ENCODE peak calls at places on chromosomes 6 and 20, in five cellular contexts. One of them, this sample, is unnamed.
A peak's percentile ranks its signal among the peaks of the same experiment; 100 is the strongest.

GRCh38 chr20:48656661-48657211 is 171.1 kb downstream of the PREX1 start:
- DNase-seq in astrocyte: no peak
- DNase-seq in H1: peak; percentile 85
- DNase-seq in fibroblast of lung: no peak
- DNase-seq in PC-9: no peak
- DNase-seq in this sample: no peak

GRCh38 chr6:24492475-24492874 is 2.3 kb upstream of the ALDH5A1 start:
- DNase-seq in astrocyte: peak; percentile 13
- DNase-seq in H1: no peak
- DNase-seq in fibroblast of lung: peak; percentile 16
- DNase-seq in PC-9: no peak
- DNase-seq in this sample: no peak

GRCh38 chr6:18444176-18444575 is 57.0 kb downstream of the RNF144B start:
- DNase-seq in astrocyte: peak; percentile 48
- DNase-seq in H1: no peak
- DNase-seq in fibroblast of lung: peak; percentile 55
- DNase-seq in PC-9: no peak
- DNase-seq in this sample: no peak

GRCh38 chr6:158211273-158212055 is 43.3 kb downstream of the GTF2H5 start:
- DNase-seq in astrocyte: peak; percentile 34
- DNase-seq in H1: no peak
- DNase-seq in fibroblast of lung: peak; percentile 47
- DNase-seq in PC-9: peak; percentile 38
- DNase-seq in this sample: peak; percentile 35

GRCh38 chr6:7431594-7432390 is 42.2 kb downstream of the RIOK1 start:
- DNase-seq in astrocyte: peak; percentile 23
- DNase-seq in H1: peak; percentile 57
- DNase-seq in fibroblast of lung: peak; percentile 39
- DNase-seq in PC-9: no peak
- DNase-seq in this sample: no peak

GRCh38 chr6:14816106-14816864 is 429.6 kb upstream of the JARID2 start:
- DNase-seq in astrocyte: peak; percentile 52
- DNase-seq in H1: no peak
- DNase-seq in fibroblast of lung: peak; percentile 65
- DNase-seq in PC-9: no peak
- DNase-seq in this sample: peak; percentile 42

GRCh38 chr6:7673063-7673536 is 52.8 kb upstream of the BMP6 start:
- DNase-seq in astrocyte: peak; percentile 22
- DNase-seq in H1: peak; percentile 74
- DNase-seq in fibroblast of lung: peak; percentile 26
- DNase-seq in PC-9: no peak
- DNase-seq in this sample: peak; percentile 81

GRCh38 chr20:23086056-23086551 is at the start of gene CD93:
- DNase-seq in astrocyte: peak; percentile 1
- DNase-seq in H1: no peak
- DNase-seq in fibroblast of lung: peak; percentile 18
- DNase-seq in PC-9: no peak
- DNase-seq in this sample: no peak

GRCh38 chr20:25319241-25320034 is 71.2 kb downstream of the ABHD12 start:
- DNase-seq in astrocyte: no peak
- DNase-seq in H1: no peak
- DNase-seq in fibroblast of lung: no peak
- DNase-seq in PC-9: no peak
- DNase-seq in this sample: no peak

GRCh38 chr20:47667531-47668312 is 117.6 kb downstream of the SULF2 start:
- DNase-seq in astrocyte: no peak
- DNase-seq in H1: no peak
- DNase-seq in fibroblast of lung: no peak
- DNase-seq in PC-9: no peak
- DNase-seq in this sample: no peak

GRCh38 chr6:117448732-117449131 is 23.0 kb upstream of the ROS1 start:
- DNase-seq in astrocyte: peak; percentile 96
- DNase-seq in H1: no peak
- DNase-seq in fibroblast of lung: peak; percentile 97
- DNase-seq in PC-9: peak; percentile 96
- DNase-seq in this sample: peak; percentile 91

GRCh38 chr6:98828210-98828798 is 6.1 kb upstream of the POU3F2 start:
- DNase-seq in astrocyte: no peak
- DNase-seq in H1: no peak
- DNase-seq in fibroblast of lung: no peak
- DNase-seq in PC-9: no peak
- DNase-seq in this sample: no peak

GRCh38 chr6:27747637-27748036 is 164.6 kb downstream of the OR2B2 start:
- DNase-seq in astrocyte: no peak
- DNase-seq in H1: no peak
- DNase-seq in fibroblast of lung: no peak
- DNase-seq in PC-9: no peak
- DNase-seq in this sample: no peak

GRCh38 chr20:19110866-19111460 is 101.5 kb upstream of the SLC24A3 start:
- DNase-seq in astrocyte: no peak
- DNase-seq in H1: no peak
- DNase-seq in fibroblast of lung: no peak
- DNase-seq in PC-9: no peak
- DNase-seq in this sample: no peak

GRCh38 chr6:36945301-36945700 is 9.2 kb upstream of the PI16 start:
- DNase-seq in astrocyte: no peak
- DNase-seq in H1: no peak
- DNase-seq in fibroblast of lung: no peak
- DNase-seq in PC-9: no peak
- DNase-seq in this sample: no peak

GRCh38 chr20:6704132-6704861 is 63.2 kb upstream of the BMP2 start:
- DNase-seq in astrocyte: peak; percentile 74
- DNase-seq in H1: no peak
- DNase-seq in fibroblast of lung: peak; percentile 78
- DNase-seq in PC-9: no peak
- DNase-seq in this sample: no peak

GRCh38 chr6:1669996-1670395 is 60.3 kb downstream of the FOXC1 start:
- DNase-seq in astrocyte: no peak
- DNase-seq in H1: no peak
- DNase-seq in fibroblast of lung: no peak
- DNase-seq in PC-9: no peak
- DNase-seq in this sample: no peak

GRCh38 chr6:71164890-71165289 is 123.7 kb upstream of the OGFRL1 start:
- DNase-seq in astrocyte: no peak
- DNase-seq in H1: no peak
- DNase-seq in fibroblast of lung: no peak
- DNase-seq in PC-9: no peak
- DNase-seq in this sample: no peak

GRCh38 chr20:32111287-32111686 is 1.8 kb downstream of the TM9SF4 start:
- DNase-seq in astrocyte: no peak
- DNase-seq in H1: no peak
- DNase-seq in fibroblast of lung: no peak
- DNase-seq in PC-9: no peak
- DNase-seq in this sample: no peak
- H3K4me1 ChIP-seq in astrocyte: peaks cover 8% of the 10 kb centered on the region
- H3K4me1 ChIP-seq in H1: peaks cover 3% of the 10 kb centered on the region
- H3K4me1 ChIP-seq in fibroblast of lung: peaks cover 4% of the 10 kb centered on the region
- H3K4me1 ChIP-seq in PC-9: peaks cover 9% of the 10 kb centered on the region
- H3K4me1 ChIP-seq in this sample: peaks cover 10% of the 10 kb centered on the region

DNA sequence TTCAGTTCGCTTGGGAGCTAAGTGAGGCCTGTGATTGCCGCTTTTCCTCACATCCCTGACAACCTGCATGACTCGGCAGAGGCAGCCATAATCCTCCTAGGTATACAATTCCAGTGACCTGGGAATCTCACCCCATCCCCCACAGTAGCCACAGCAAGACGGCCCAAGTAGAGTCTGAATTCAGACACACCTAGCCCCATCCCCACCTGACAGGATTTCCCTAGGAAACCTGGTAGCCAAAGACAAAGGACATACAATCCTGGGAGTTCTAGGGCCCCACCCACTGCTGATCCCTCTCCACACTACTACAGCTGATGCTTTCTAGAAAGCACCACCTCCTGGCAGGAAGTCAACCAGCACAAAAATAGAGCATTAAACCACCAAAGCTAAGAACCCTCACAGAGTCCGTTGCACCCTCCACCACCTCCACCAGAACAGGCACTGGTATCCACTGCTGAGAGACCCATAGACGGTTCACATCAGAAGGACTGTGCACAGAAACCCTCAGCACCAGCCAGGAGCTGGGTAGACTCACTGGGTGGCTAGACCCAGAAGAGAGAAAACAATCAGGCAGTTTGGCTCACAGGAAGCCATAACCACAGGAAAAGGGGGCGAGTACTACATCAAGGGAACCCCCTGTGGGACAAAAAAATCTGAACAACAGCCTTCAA is 17.9 kb upstream of the RUNX2 start:
- DNase-seq in astrocyte: no peak
- DNase-seq in H1: no peak
- DNase-seq in fibroblast of lung: no peak
- DNase-seq in PC-9: no peak
- DNase-seq in this sample: no peak
- TF ChIP-seq CTCF in astrocyte: no peak
- TF ChIP-seq CTCF in H1: no peak
- TF ChIP-seq CTCF in fibroblast of lung: no peak
- TF ChIP-seq CTCF in PC-9: no peak
- TF ChIP-seq CTCF in this sample: no peak

GRCh38 chr20:56628873-56629463 is at the start of gene TFAP2C:
- DNase-seq in astrocyte: no peak
- DNase-seq in H1: peak; percentile 78
- DNase-seq in fibroblast of lung: peak; percentile 52
- DNase-seq in PC-9: peak; percentile 78
- DNase-seq in this sample: peak; percentile 78
- TF ChIP-seq EZH2 in astrocyte: peak; percentile 3
- TF ChIP-seq EZH2 in H1: no peak
- TF ChIP-seq EZH2 in fibroblast of lung: no peak
- TF ChIP-seq EZH2 in PC-9: no peak
- TF ChIP-seq EZH2 in this sample: no peak

GRCh38 chr6:113048741-113049140 is 701.6 kb downstream of the RFPL4B start:
- DNase-seq in astrocyte: peak; percentile 18
- DNase-seq in H1: no peak
- DNase-seq in fibroblast of lung: peak; percentile 42
- DNase-seq in PC-9: no peak
- DNase-seq in this sample: no peak

GRCh38 chr6:113050010-113050893 is 703.1 kb downstream of the RFPL4B start:
- DNase-seq in astrocyte: peak; percentile 58
- DNase-seq in H1: no peak
- DNase-seq in fibroblast of lung: peak; percentile 64
- DNase-seq in PC-9: no peak
- DNase-seq in this sample: peak; percentile 46

GRCh38 chr6:113052513-113052912 is 705.4 kb downstream of the RFPL4B start:
- DNase-seq in astrocyte: no peak
- DNase-seq in H1: no peak
- DNase-seq in fibroblast of lung: no peak
- DNase-seq in PC-9: no peak
- DNase-seq in this sample: no peak

GRCh38 chr6:113049190-113049589 is 702.1 kb downstream of the RFPL4B start:
- DNase-seq in astrocyte: peak; percentile 40
- DNase-seq in H1: no peak
- DNase-seq in fibroblast of lung: peak; percentile 49
- DNase-seq in PC-9: no peak
- DNase-seq in this sample: no peak

GRCh38 chr6:113050979-113051378 is 703.8 kb downstream of the RFPL4B start:
- DNase-seq in astrocyte: no peak
- DNase-seq in H1: no peak
- DNase-seq in fibroblast of lung: no peak
- DNase-seq in PC-9: no peak
- DNase-seq in this sample: no peak
- H3K4me1 ChIP-seq in astrocyte: peaks cover 31% of the 10 kb centered on the region
- H3K4me1 ChIP-seq in H1: no peaks in the 10 kb centered on the region
- H3K4me1 ChIP-seq in fibroblast of lung: peaks cover 15% of the 10 kb centered on the region
- H3K4me1 ChIP-seq in PC-9: peaks cover 6% of the 10 kb centered on the region
- H3K4me1 ChIP-seq in this sample: peaks cover 5% of the 10 kb centered on the region

DNA sequence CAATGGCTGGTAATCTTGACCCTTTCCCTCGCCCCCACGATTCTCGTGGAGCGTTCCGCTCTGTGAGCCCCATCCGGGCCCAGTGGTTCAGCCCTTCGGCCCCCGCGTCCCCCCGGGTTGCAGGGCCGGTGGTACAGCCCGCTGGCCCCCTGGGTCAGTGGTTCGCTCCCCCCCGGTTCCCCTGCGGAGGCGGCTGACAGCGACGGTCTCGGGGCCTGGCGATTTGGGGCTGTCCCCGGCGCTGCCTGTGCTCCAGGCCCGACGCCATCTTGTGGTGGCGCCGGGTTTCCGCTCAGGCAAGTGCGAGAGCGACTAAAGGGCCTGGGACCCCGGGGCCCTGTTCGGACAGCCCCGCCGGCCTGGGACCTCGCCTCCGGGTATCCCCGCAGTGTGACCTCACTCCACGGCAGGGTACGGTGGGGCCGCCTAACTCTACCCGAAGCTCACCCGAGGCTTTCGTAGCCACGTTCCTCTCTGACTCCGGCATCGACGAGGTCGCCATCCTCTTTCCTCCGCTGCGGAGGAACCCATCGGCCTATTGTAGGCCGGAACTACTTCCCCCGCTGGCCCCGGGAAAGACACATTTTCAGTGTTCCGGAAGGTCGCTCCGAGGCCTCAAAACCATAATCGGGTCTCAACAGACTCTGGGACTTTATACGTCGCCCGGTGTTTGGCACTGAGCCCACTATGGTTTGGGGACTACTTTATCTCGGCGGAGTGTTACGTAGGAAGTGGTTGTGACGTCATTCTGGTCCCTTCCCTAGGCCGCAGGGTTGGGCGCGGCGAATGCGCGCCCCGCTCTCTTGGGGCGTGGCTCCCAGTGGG is at the start of gene ZNF335:
- DNase-seq in astrocyte: peak; percentile 91
- DNase-seq in H1: peak; percentile 96
- DNase-seq in fibroblast of lung: peak; percentile 95
- DNase-seq in PC-9: peak; percentile 91
- DNase-seq in this sample: peak; percentile 97
- TF ChIP-seq CTCF in astrocyte: no peak
- TF ChIP-seq CTCF in H1: peak; percentile 18
- TF ChIP-seq CTCF in fibroblast of lung: peak; percentile 16
- TF ChIP-seq CTCF in PC-9: peak; percentile 60
- TF ChIP-seq CTCF in this sample: no peak

GRCh38 chr20:43188861-43189613 is 669 bp downstream of the PTPRT start:
- DNase-seq in astrocyte: no peak
- DNase-seq in H1: peak; percentile 63
- DNase-seq in fibroblast of lung: no peak
- DNase-seq in PC-9: no peak
- DNase-seq in this sample: no peak
- TF ChIP-seq EZH2 in astrocyte: peak; percentile 54
- TF ChIP-seq EZH2 in H1: peak; percentile 73
- TF ChIP-seq EZH2 in fibroblast of lung: no peak
- TF ChIP-seq EZH2 in PC-9: no peak
- TF ChIP-seq EZH2 in this sample: no peak

GRCh38 chr6:41658551-41659069 is 20.3 kb downstream of the MDFI start:
- DNase-seq in astrocyte: no peak
- DNase-seq in H1: no peak
- DNase-seq in fibroblast of lung: no peak
- DNase-seq in PC-9: no peak
- DNase-seq in this sample: no peak
- H3K4me1 ChIP-seq in astrocyte: peaks cover 12% of the 10 kb centered on the region
- H3K4me1 ChIP-seq in H1: no peaks in the 10 kb centered on the region
- H3K4me1 ChIP-seq in fibroblast of lung: no peaks in the 10 kb centered on the region
- H3K4me1 ChIP-seq in PC-9: no peaks in the 10 kb centered on the region
- H3K4me1 ChIP-seq in this sample: no peaks in the 10 kb centered on the region

DNA sequence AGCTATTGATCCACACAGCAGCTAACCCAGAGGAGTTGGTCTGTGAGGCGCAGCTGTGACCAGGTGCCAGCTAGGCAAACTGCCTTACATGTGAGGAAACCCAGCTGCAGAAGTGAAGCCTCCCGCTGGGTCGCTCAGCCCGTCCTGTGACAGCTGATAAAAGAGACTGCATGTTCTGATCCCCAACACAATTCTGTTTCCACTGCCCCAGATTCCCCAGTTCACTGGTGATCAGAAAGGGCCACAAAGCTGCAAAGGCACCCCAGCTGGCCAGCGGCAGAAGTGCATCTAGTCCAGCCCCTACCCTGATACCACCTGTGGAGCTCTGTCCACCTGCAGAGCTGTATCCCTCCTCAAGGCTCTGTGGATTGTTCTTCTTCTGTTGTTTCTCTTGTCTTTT is 64.5 kb downstream of the CTNNBL1 start:
- DNase-seq in astrocyte: no peak
- DNase-seq in H1: peak; percentile 66
- DNase-seq in fibroblast of lung: no peak
- DNase-seq in PC-9: no peak
- DNase-seq in this sample: no peak
- TF ChIP-seq CTCF in astrocyte: peak; percentile 6
- TF ChIP-seq CTCF in H1: peak; percentile 68
- TF ChIP-seq CTCF in fibroblast of lung: peak; percentile 14
- TF ChIP-seq CTCF in PC-9: no peak
- TF ChIP-seq CTCF in this sample: peak; percentile 29